ENCODE peak calls at places on chromosomes 12 and 14, in five cellular contexts. One of them, this sample, is unnamed.

GRCh38 chr14:87992720-87993484 is at the start of gene GALC:
- DNase-seq in naive thymus-derived CD8-positive, alpha-beta T cell: peak; percentile 93
- DNase-seq in head of caudate nucleus: peak; percentile 97
- DNase-seq in T-helper 2 cell: peak; percentile 95
- DNase-seq in fibroblast of pulmonary artery: peak; percentile 92
- DNase-seq in this sample: peak; percentile 96

GRCh38 chr12:64252708-64253107 is 30.6 kb upstream of the KICS2 start:
- DNase-seq in naive thymus-derived CD8-positive, alpha-beta T cell: no peak
- DNase-seq in head of caudate nucleus: no peak
- DNase-seq in T-helper 2 cell: no peak
- DNase-seq in fibroblast of pulmonary artery: peak; percentile 90
- DNase-seq in this sample: no peak

GRCh38 chr12:55736780-55737580 is 5.9 kb upstream of the GDF11 start:
- DNase-seq in naive thymus-derived CD8-positive, alpha-beta T cell: peak; percentile 45
- DNase-seq in head of caudate nucleus: peak; percentile 72
- DNase-seq in T-helper 2 cell: peak; percentile 30
- DNase-seq in fibroblast of pulmonary artery: peak; percentile 81
- DNase-seq in this sample: peak; percentile 76

GRCh38 chr12:77102691-77103090 is 37.3 kb upstream of the E2F7 start:
- DNase-seq in naive thymus-derived CD8-positive, alpha-beta T cell: no peak
- DNase-seq in head of caudate nucleus: no peak
- DNase-seq in T-helper 2 cell: no peak
- DNase-seq in fibroblast of pulmonary artery: peak; percentile 54
- DNase-seq in this sample: no peak

GRCh38 chr14:70838076-70838475 is 28.8 kb upstream of the MAP3K9 start:
- DNase-seq in naive thymus-derived CD8-positive, alpha-beta T cell: no peak
- DNase-seq in head of caudate nucleus: no peak
- DNase-seq in T-helper 2 cell: no peak
- DNase-seq in fibroblast of pulmonary artery: no peak
- DNase-seq in this sample: no peak

GRCh38 chr12:6613015-6613775 is 6.0 kb upstream of the CHD4 start:
- DNase-seq in naive thymus-derived CD8-positive, alpha-beta T cell: no peak
- DNase-seq in head of caudate nucleus: peak; percentile 82
- DNase-seq in T-helper 2 cell: no peak
- DNase-seq in fibroblast of pulmonary artery: peak; percentile 67
- DNase-seq in this sample: peak; percentile 87

GRCh38 chr14:89000007-89000942 is 175.8 kb downstream of the TTC8 start:
- DNase-seq in naive thymus-derived CD8-positive, alpha-beta T cell: no peak
- DNase-seq in head of caudate nucleus: no peak
- DNase-seq in T-helper 2 cell: no peak
- DNase-seq in fibroblast of pulmonary artery: peak; percentile 97
- DNase-seq in this sample: peak; percentile 31

GRCh38 chr14:76133103-76133502 is 18.6 kb upstream of the GPATCH2L start:
- DNase-seq in naive thymus-derived CD8-positive, alpha-beta T cell: no peak
- DNase-seq in head of caudate nucleus: no peak
- DNase-seq in T-helper 2 cell: no peak
- DNase-seq in fibroblast of pulmonary artery: peak; percentile 53
- DNase-seq in this sample: no peak

GRCh38 chr14:69535230-69535848 is 39.3 kb downstream of the CCDC177 start:
- DNase-seq in naive thymus-derived CD8-positive, alpha-beta T cell: no peak
- DNase-seq in head of caudate nucleus: peak; percentile 65
- DNase-seq in T-helper 2 cell: no peak
- DNase-seq in fibroblast of pulmonary artery: peak; percentile 70
- DNase-seq in this sample: peak; percentile 81

GRCh38 chr14:50800032-50800431 is 30.9 kb downstream of the NIN start:
- DNase-seq in naive thymus-derived CD8-positive, alpha-beta T cell: no peak
- DNase-seq in head of caudate nucleus: no peak
- DNase-seq in T-helper 2 cell: no peak
- DNase-seq in fibroblast of pulmonary artery: peak; percentile 15
- DNase-seq in this sample: no peak

GRCh38 chr14:55583942-55584468 is 4.0 kb downstream of the KTN1 start:
- DNase-seq in naive thymus-derived CD8-positive, alpha-beta T cell: no peak
- DNase-seq in head of caudate nucleus: no peak
- DNase-seq in T-helper 2 cell: no peak
- DNase-seq in fibroblast of pulmonary artery: no peak
- DNase-seq in this sample: no peak

GRCh38 chr14:96614528-96614927 is 112.3 kb downstream of the PAPOLA start:
- DNase-seq in naive thymus-derived CD8-positive, alpha-beta T cell: no peak
- DNase-seq in head of caudate nucleus: no peak
- DNase-seq in T-helper 2 cell: no peak
- DNase-seq in fibroblast of pulmonary artery: no peak
- DNase-seq in this sample: peak; percentile 10

GRCh38 chr12:12946686-12947355 is 5.1 kb downstream of the GPRC5D start:
- DNase-seq in naive thymus-derived CD8-positive, alpha-beta T cell: no peak
- DNase-seq in head of caudate nucleus: peak; percentile 47
- DNase-seq in T-helper 2 cell: no peak
- DNase-seq in fibroblast of pulmonary artery: no peak
- DNase-seq in this sample: peak; percentile 94

GRCh38 chr14:93212432-93212831 is 5.4 kb downstream of the UBR7 start:
- DNase-seq in naive thymus-derived CD8-positive, alpha-beta T cell: no peak
- DNase-seq in head of caudate nucleus: no peak
- DNase-seq in T-helper 2 cell: no peak
- DNase-seq in fibroblast of pulmonary artery: no peak
- DNase-seq in this sample: no peak

GRCh38 chr14:44309336-44309735 is 197.7 kb downstream of the FSCB start:
- DNase-seq in naive thymus-derived CD8-positive, alpha-beta T cell: no peak
- DNase-seq in head of caudate nucleus: no peak
- DNase-seq in T-helper 2 cell: no peak
- DNase-seq in fibroblast of pulmonary artery: peak; percentile 12
- DNase-seq in this sample: no peak

GRCh38 chr14:61527325-61528100 is 167.8 kb upstream of the HIF1A start:
- DNase-seq in naive thymus-derived CD8-positive, alpha-beta T cell: no peak
- DNase-seq in head of caudate nucleus: no peak
- DNase-seq in T-helper 2 cell: no peak
- DNase-seq in fibroblast of pulmonary artery: peak; percentile 89
- DNase-seq in this sample: no peak

GRCh38 chr12:17266856-17267255 is 660.9 kb upstream of the LMO3 start:
- DNase-seq in naive thymus-derived CD8-positive, alpha-beta T cell: no peak
- DNase-seq in head of caudate nucleus: no peak
- DNase-seq in T-helper 2 cell: no peak
- DNase-seq in fibroblast of pulmonary artery: no peak
- DNase-seq in this sample: no peak

GRCh38 chr12:31959701-31960391 is 631 bp downstream of the RESF1 start:
- DNase-seq in naive thymus-derived CD8-positive, alpha-beta T cell: peak; percentile 69
- DNase-seq in head of caudate nucleus: peak; percentile 78
- DNase-seq in T-helper 2 cell: peak; percentile 58
- DNase-seq in fibroblast of pulmonary artery: peak; percentile 62
- DNase-seq in this sample: peak; percentile 79

GRCh38 chr14:91140672-91141071 is 26.8 kb downstream of the DGLUCY start:
- DNase-seq in naive thymus-derived CD8-positive, alpha-beta T cell: no peak
- DNase-seq in head of caudate nucleus: peak; percentile 55
- DNase-seq in T-helper 2 cell: no peak
- DNase-seq in fibroblast of pulmonary artery: peak; percentile 51
- DNase-seq in this sample: peak; percentile 68

GRCh38 chr12:108884116-108885012 is 4.5 kb downstream of the DAO start:
- DNase-seq in naive thymus-derived CD8-positive, alpha-beta T cell: peak; percentile 47
- DNase-seq in head of caudate nucleus: peak; percentile 50
- DNase-seq in T-helper 2 cell: peak; percentile 48
- DNase-seq in fibroblast of pulmonary artery: peak; percentile 41
- DNase-seq in this sample: peak; percentile 20

This sample was measured in Ammon's horn.